ENCODE peak calls at places on chromosomes 11 and 22, in four cellular contexts. X, E, D and H are unnamed samples.

GRCh38 chr11:35683728-35684339 is 21.3 kb downstream of the TRIM44 start:
- DNase-seq in E (peak), X (no peak), D (no peak), H (no peak)

GRCh38 chr22:19620742-19621371 is 93.4 kb upstream of the SEPTIN5 start:
- DNase-seq in X (no peak), D (no peak), E (no peak), H (peak)

GRCh38 chr11:70210051-70210501 is 7.0 kb downstream of the FADD start:
- DNase-seq in D (no peak), X (peak), E (no peak), H (no peak)

GRCh38 chr22:44876921-44877320 is 124.5 kb downstream of the ARHGAP8 start:
- DNase-seq in D (no peak), E (no peak), X (no peak), H (no peak)

GRCh38 chr22:43980996-43981395 is 25.8 kb downstream of the SAMM50 start:
- DNase-seq in E (no peak), D (no peak), X (no peak), H (no peak)

GRCh38 chr11:44618561-44619425 is 53.3 kb downstream of the CD82 start:
- DNase-seq in D (no peak), X (no peak), E (no peak), H (no peak)

GRCh38 chr11:17790453-17790852 is 55.9 kb downstream of the KCNC1 start:
- DNase-seq in E (no peak), D (no peak), X (peak), H (no peak)

GRCh38 chr11:120527111-120527748 is 15.7 kb downstream of the GRIK4 start:
- DNase-seq in D (no peak), X (no peak), E (no peak), H (no peak)

GRCh38 chr11:107576497-107577086 is 11.1 kb upstream of the ALKBH8 start:
- DNase-seq in X (no peak), D (peak), E (peak), H (peak)

GRCh38 chr22:39183991-39184585 is 31.6 kb upstream of the CBX7 start:
- DNase-seq in X (no peak), D (no peak), E (no peak), H (peak)

GRCh38 chr22:37661160-37661924 is 2.8 kb downstream of the PDXP start:
- DNase-seq in E (peak), D (peak), X (peak), H (peak)

GRCh38 chr11:12019867-12020416 is 11.5 kb upstream of the DKK3 start:
- DNase-seq in X (no peak), E (no peak), D (no peak), H (no peak)

GRCh38 chr11:76392889-76393288 is 11.8 kb downstream of the GVQW3 start:
- DNase-seq in X (no peak), D (peak), E (no peak), H (no peak)

GRCh38 chr22:26589845-26590524 is at the start of gene TPST2:
- DNase-seq in D (peak), E (peak), X (no peak), H (peak)

GRCh38 chr11:67507242-67507890 is 596 bp downstream of the CDK2AP2 start:
- DNase-seq in D (no peak), X (peak), E (no peak), H (peak)

GRCh38 chr11:8826145-8826786 is 84.7 kb upstream of the AKIP1 start:
- DNase-seq in X (no peak), D (no peak), E (no peak), H (peak)

GRCh38 chr22:20436309-20437252 is 1.0 kb downstream of the SCARF2 start:
- DNase-seq in E (no peak), D (no peak), X (no peak), H (no peak)

GRCh38 chr11:119340335-119341221 is at the start of gene C1QTNF5:
- DNase-seq in E (no peak), X (no peak), D (no peak), H (peak)

GRCh38 chr22:20430641-20431519 is 6.7 kb downstream of the SCARF2 start:
- DNase-seq in D (peak), E (peak), X (no peak), H (peak)